ENCODE peak calls at places on chromosomes 12 and 14, in six cellular contexts. One of them, this sample, is unnamed.

GRCh38 chr12:102427542-102427923 is 52.8 kb downstream of the IGF1 start:
- DNase-seq in GM20000: no peak
- DNase-seq in left ventricle myocardium inferior: peak; percentile 57
- DNase-seq in WTC11: no peak
- DNase-seq in stomach: no peak
- DNase-seq in MM.1S: no peak
- DNase-seq in this sample: peak; percentile 36

GRCh38 chr12:52035926-52036325 is 15.3 kb upstream of the NR4A1 start:
- DNase-seq in GM20000: no peak
- DNase-seq in left ventricle myocardium inferior: no peak
- DNase-seq in WTC11: no peak
- DNase-seq in stomach: no peak
- DNase-seq in MM.1S: no peak
- DNase-seq in this sample: no peak

GRCh38 chr12:113700943-113701342 is 229.3 kb upstream of the LHX5 start:
- DNase-seq in GM20000: no peak
- DNase-seq in left ventricle myocardium inferior: no peak
- DNase-seq in WTC11: peak; percentile 43
- DNase-seq in stomach: no peak
- DNase-seq in MM.1S: no peak
- DNase-seq in this sample: no peak

GRCh38 chr12:51592034-51592705 is 1.1 kb downstream of the SCN8A start:
- DNase-seq in GM20000: no peak
- DNase-seq in left ventricle myocardium inferior: no peak
- DNase-seq in WTC11: peak; percentile 26
- DNase-seq in stomach: no peak
- DNase-seq in MM.1S: no peak
- DNase-seq in this sample: no peak

GRCh38 chr12:78870539-78870938 is 6.0 kb downstream of the SYT1 start:
- DNase-seq in GM20000: no peak
- DNase-seq in left ventricle myocardium inferior: no peak
- DNase-seq in WTC11: no peak
- DNase-seq in stomach: no peak
- DNase-seq in MM.1S: no peak
- DNase-seq in this sample: no peak

GRCh38 chr14:59905193-59905592 is 14.8 kb upstream of the LRRC9 start:
- DNase-seq in GM20000: no peak
- DNase-seq in left ventricle myocardium inferior: no peak
- DNase-seq in WTC11: no peak
- DNase-seq in stomach: no peak
- DNase-seq in MM.1S: no peak
- DNase-seq in this sample: no peak

GRCh38 chr14:102568115-102568614 is 24.3 kb upstream of the RCOR1 start:
- DNase-seq in GM20000: no peak
- DNase-seq in left ventricle myocardium inferior: no peak
- DNase-seq in WTC11: peak; percentile 66
- DNase-seq in stomach: peak; percentile 57
- DNase-seq in MM.1S: peak; percentile 64
- DNase-seq in this sample: no peak

GRCh38 chr12:26857465-26858176 is 24.6 kb upstream of the ITPR2 start:
- DNase-seq in GM20000: no peak
- DNase-seq in left ventricle myocardium inferior: no peak
- DNase-seq in WTC11: no peak
- DNase-seq in stomach: no peak
- DNase-seq in MM.1S: no peak
- DNase-seq in this sample: no peak

GRCh38 chr12:131863711-131864396 is 30.6 kb upstream of the ULK1 start:
- DNase-seq in GM20000: no peak
- DNase-seq in left ventricle myocardium inferior: no peak
- DNase-seq in WTC11: no peak
- DNase-seq in stomach: no peak
- DNase-seq in MM.1S: no peak
- DNase-seq in this sample: no peak

GRCh38 chr14:69699743-69700309 is 67.1 kb upstream of the SRSF5 start:
- DNase-seq in GM20000: no peak
- DNase-seq in left ventricle myocardium inferior: no peak
- DNase-seq in WTC11: no peak
- DNase-seq in stomach: peak; percentile 48
- DNase-seq in MM.1S: no peak
- DNase-seq in this sample: no peak

GRCh38 chr12:80936642-80937390 is 918 bp downstream of the LIN7A start:
- DNase-seq in GM20000: peak; percentile 51
- DNase-seq in left ventricle myocardium inferior: peak; percentile 49
- DNase-seq in WTC11: peak; percentile 79
- DNase-seq in stomach: peak; percentile 27
- DNase-seq in MM.1S: peak; percentile 44
- DNase-seq in this sample: peak; percentile 54

GRCh38 chr14:34425095-34425851 is 36.8 kb downstream of the SPTSSA start:
- DNase-seq in GM20000: no peak
- DNase-seq in left ventricle myocardium inferior: no peak
- DNase-seq in WTC11: no peak
- DNase-seq in stomach: no peak
- DNase-seq in MM.1S: no peak
- DNase-seq in this sample: no peak

GRCh38 chr14:55749946-55750345 is 169.9 kb downstream of the KTN1 start:
- DNase-seq in GM20000: no peak
- DNase-seq in left ventricle myocardium inferior: no peak
- DNase-seq in WTC11: peak; percentile 22
- DNase-seq in stomach: no peak
- DNase-seq in MM.1S: no peak
- DNase-seq in this sample: no peak

GRCh38 chr12:86261606-86262005 is 5.4 kb upstream of the MGAT4C start:
- DNase-seq in GM20000: no peak
- DNase-seq in left ventricle myocardium inferior: no peak
- DNase-seq in WTC11: no peak
- DNase-seq in stomach: no peak
- DNase-seq in MM.1S: no peak
- DNase-seq in this sample: no peak

GRCh38 chr14:71592361-71592760 is 339.9 kb upstream of the RGS6 start:
- DNase-seq in GM20000: no peak
- DNase-seq in left ventricle myocardium inferior: no peak
- DNase-seq in WTC11: no peak
- DNase-seq in stomach: peak; percentile 32
- DNase-seq in MM.1S: no peak
- DNase-seq in this sample: no peak

GRCh38 chr14:60648934-60649814 is at the start of gene SIX1:
- DNase-seq in GM20000: peak; percentile 80
- DNase-seq in left ventricle myocardium inferior: peak; percentile 38
- DNase-seq in WTC11: peak; percentile 91
- DNase-seq in stomach: peak; percentile 75
- DNase-seq in MM.1S: peak; percentile 77
- DNase-seq in this sample: peak; percentile 48

GRCh38 chr12:106345739-106346138 is 11.8 kb upstream of the POLR3B start:
- DNase-seq in GM20000: no peak
- DNase-seq in left ventricle myocardium inferior: no peak
- DNase-seq in WTC11: peak; percentile 41
- DNase-seq in stomach: peak; percentile 27
- DNase-seq in MM.1S: no peak
- DNase-seq in this sample: no peak

GRCh38 chr12:131164096-131164872 is 210.6 kb downstream of the ADGRD1 start:
- DNase-seq in GM20000: no peak
- DNase-seq in left ventricle myocardium inferior: no peak
- DNase-seq in WTC11: no peak
- DNase-seq in stomach: no peak
- DNase-seq in MM.1S: no peak
- DNase-seq in this sample: no peak

GRCh38 chr12:113461666-113462065 is 10.0 kb downstream of the LHX5 start:
- DNase-seq in GM20000: peak; percentile 57
- DNase-seq in left ventricle myocardium inferior: no peak
- DNase-seq in WTC11: no peak
- DNase-seq in stomach: no peak
- DNase-seq in MM.1S: no peak
- DNase-seq in this sample: no peak

GRCh38 chr12:11793896-11794295 is 144.4 kb downstream of the ETV6 start:
- DNase-seq in GM20000: no peak
- DNase-seq in left ventricle myocardium inferior: no peak
- DNase-seq in WTC11: no peak
- DNase-seq in stomach: no peak
- DNase-seq in MM.1S: no peak
- DNase-seq in this sample: no peak

GRCh38 chr12:124592050-124592449 is 24.6 kb upstream of the NCOR2 start:
- DNase-seq in GM20000: no peak
- DNase-seq in left ventricle myocardium inferior: no peak
- DNase-seq in WTC11: no peak
- DNase-seq in stomach: no peak
- DNase-seq in MM.1S: no peak
- DNase-seq in this sample: no peak

GRCh38 chr14:29741909-29742401 is 185.7 kb downstream of the PRKD1 start:
- DNase-seq in GM20000: no peak
- DNase-seq in left ventricle myocardium inferior: no peak
- DNase-seq in WTC11: no peak
- DNase-seq in stomach: no peak
- DNase-seq in MM.1S: no peak
- DNase-seq in this sample: no peak

GRCh38 chr12:2265461-2266167 is 212.8 kb downstream of the CACNA1C start:
- DNase-seq in GM20000: no peak
- DNase-seq in left ventricle myocardium inferior: no peak
- DNase-seq in WTC11: no peak
- DNase-seq in stomach: no peak
- DNase-seq in MM.1S: no peak
- DNase-seq in this sample: no peak
- TF ChIP-seq CTCF in GM20000: no peak
- TF ChIP-seq CTCF in left ventricle myocardium inferior: no peak
- TF ChIP-seq CTCF in WTC11: no peak
- TF ChIP-seq CTCF in stomach: no peak
- TF ChIP-seq CTCF in MM.1S: no peak
- TF ChIP-seq CTCF in this sample: no peak

GRCh38 chr12:94710933-94711332 is 60.6 kb upstream of the TMCC3 start:
- DNase-seq in GM20000: peak; percentile 29
- DNase-seq in left ventricle myocardium inferior: no peak
- DNase-seq in WTC11: peak; percentile 49
- DNase-seq in stomach: no peak
- DNase-seq in MM.1S: peak; percentile 36
- DNase-seq in this sample: no peak
- TF ChIP-seq CTCF in GM20000: peak; percentile 35
- TF ChIP-seq CTCF in left ventricle myocardium inferior: peak; percentile 33
- TF ChIP-seq CTCF in WTC11: no peak
- TF ChIP-seq CTCF in stomach: no peak
- TF ChIP-seq CTCF in MM.1S: peak; percentile 53
- TF ChIP-seq CTCF in this sample: no peak

DNA sequence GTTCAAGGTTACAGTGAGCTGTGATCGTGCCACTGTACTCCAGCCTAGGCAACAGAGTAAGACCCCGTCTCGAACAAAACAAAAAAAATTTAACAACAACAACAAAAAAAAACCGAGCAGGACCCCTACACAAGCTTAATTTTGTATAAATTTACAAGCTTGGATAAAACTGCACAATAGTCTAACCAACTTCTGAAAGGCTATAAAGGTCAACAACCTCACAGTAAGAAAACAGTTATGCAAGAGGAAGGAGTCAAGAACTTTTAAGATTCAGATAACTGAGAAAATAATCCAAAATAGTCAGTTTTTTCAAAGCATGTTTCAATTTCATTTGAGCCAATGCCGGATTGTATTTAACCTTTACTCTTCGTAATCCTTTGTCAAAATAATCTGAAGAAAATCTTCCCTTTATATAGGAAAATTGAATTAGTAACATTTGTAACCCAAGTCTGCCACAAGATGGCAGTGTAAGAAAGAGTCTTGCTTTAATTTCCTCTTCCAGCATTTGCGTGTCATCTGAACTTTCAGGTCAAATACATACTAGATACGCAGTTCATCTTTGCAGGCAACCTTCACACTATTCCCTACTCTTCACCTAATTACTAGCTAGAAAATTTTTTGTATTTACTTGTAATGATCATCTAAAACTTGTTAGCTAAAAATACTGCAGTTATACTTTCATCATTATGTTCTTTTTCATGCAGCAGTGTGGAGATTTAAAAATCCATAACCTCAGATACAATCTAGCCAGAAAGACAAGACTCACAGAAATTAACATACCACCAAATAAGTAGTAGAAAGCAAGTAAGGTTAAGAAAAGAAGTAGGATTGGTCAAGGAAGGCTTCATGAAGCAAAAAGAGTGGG is 5.8 kb downstream of the CCNB1IP1 start:
- DNase-seq in GM20000: peak; percentile 54
- DNase-seq in left ventricle myocardium inferior: no peak
- DNase-seq in WTC11: no peak
- DNase-seq in stomach: no peak
- DNase-seq in MM.1S: peak; percentile 33
- DNase-seq in this sample: no peak
- TF ChIP-seq CTCF in GM20000: peak; percentile 38
- TF ChIP-seq CTCF in left ventricle myocardium inferior: peak; percentile 84
- TF ChIP-seq CTCF in WTC11: peak; percentile 56
- TF ChIP-seq CTCF in stomach: peak; percentile 79
- TF ChIP-seq CTCF in MM.1S: peak; percentile 48
- TF ChIP-seq CTCF in this sample: peak; percentile 25

GRCh38 chr12:39405580-39405979 is 37.3 kb downstream of the KIF21A start:
- DNase-seq in GM20000: no peak
- DNase-seq in left ventricle myocardium inferior: no peak
- DNase-seq in WTC11: no peak
- DNase-seq in stomach: no peak
- DNase-seq in MM.1S: no peak
- DNase-seq in this sample: no peak

GRCh38 chr12:39406257-39406656 is 36.7 kb downstream of the KIF21A start:
- DNase-seq in GM20000: no peak
- DNase-seq in left ventricle myocardium inferior: no peak
- DNase-seq in WTC11: no peak
- DNase-seq in stomach: no peak
- DNase-seq in MM.1S: no peak
- DNase-seq in this sample: no peak

GRCh38 chr12:39403376-39403775 is 39.5 kb downstream of the KIF21A start:
- DNase-seq in GM20000: no peak
- DNase-seq in left ventricle myocardium inferior: no peak
- DNase-seq in WTC11: no peak
- DNase-seq in stomach: no peak
- DNase-seq in MM.1S: no peak
- DNase-seq in this sample: no peak

GRCh38 chr12:39402922-39403321 is 40.0 kb downstream of the KIF21A start:
- DNase-seq in GM20000: peak; percentile 24
- DNase-seq in left ventricle myocardium inferior: no peak
- DNase-seq in WTC11: no peak
- DNase-seq in stomach: no peak
- DNase-seq in MM.1S: no peak
- DNase-seq in this sample: no peak

GRCh38 chr12:39404000-39404399 is 38.9 kb downstream of the KIF21A start:
- DNase-seq in GM20000: no peak
- DNase-seq in left ventricle myocardium inferior: no peak
- DNase-seq in WTC11: no peak
- DNase-seq in stomach: no peak
- DNase-seq in MM.1S: no peak
- DNase-seq in this sample: no peak
- TF ChIP-seq CTCF in GM20000: no peak
- TF ChIP-seq CTCF in left ventricle myocardium inferior: no peak
- TF ChIP-seq CTCF in WTC11: no peak
- TF ChIP-seq CTCF in stomach: no peak
- TF ChIP-seq CTCF in MM.1S: no peak
- TF ChIP-seq CTCF in this sample: no peak

This sample was measured in ovary.